ENCODE peak calls at places on chromosomes 16 and 17, in four cellular contexts. One of them, this sample, is unnamed.

GRCh38 chr16:84048306-84048705 is 5.7 kb upstream of the SLC38A8 start:
- DNase-seq in uterus: no peak
- DNase-seq in GM12865: no peak
- DNase-seq in GM06990: no peak
- DNase-seq in this sample: no peak

GRCh38 chr17:14033166-14033565 is 36.1 kb upstream of the COX10 start:
- DNase-seq in uterus: no peak
- DNase-seq in GM12865: no peak
- DNase-seq in GM06990: no peak
- DNase-seq in this sample: no peak

GRCh38 chr17:64779344-64780095 is 117.4 kb upstream of the SMURF2 start:
- DNase-seq in uterus: no peak
- DNase-seq in GM12865: no peak
- DNase-seq in GM06990: no peak
- DNase-seq in this sample: peak

GRCh38 chr16:54165174-54165911 is 121.2 kb downstream of the IRX3 start:
- DNase-seq in uterus: no peak
- DNase-seq in GM12865: no peak
- DNase-seq in GM06990: no peak
- DNase-seq in this sample: no peak

GRCh38 chr17:83125515-83126274 is 46.3 kb downstream of the METRNL start:
- DNase-seq in uterus: no peak
- DNase-seq in GM12865: no peak
- DNase-seq in GM06990: no peak
- DNase-seq in this sample: no peak

GRCh38 chr17:17963694-17964436 is 8.3 kb downstream of the TOM1L2 start:
- DNase-seq in uterus: no peak
- DNase-seq in GM12865: no peak
- DNase-seq in GM06990: no peak
- DNase-seq in this sample: no peak

GRCh38 chr17:20154601-20155000 is 145.4 kb downstream of the SPECC1 start:
- DNase-seq in uterus: no peak
- DNase-seq in GM12865: no peak
- DNase-seq in GM06990: no peak
- DNase-seq in this sample: no peak

GRCh38 chr17:45299311-45299710 is 17.5 kb downstream of the MAP3K14 start:
- DNase-seq in uterus: no peak
- DNase-seq in GM12865: peak
- DNase-seq in GM06990: no peak
- DNase-seq in this sample: no peak

GRCh38 chr17:3891626-3892094 is 1.2 kb downstream of the CAMKK1 start:
- DNase-seq in uterus: no peak
- DNase-seq in GM12865: no peak
- DNase-seq in GM06990: no peak
- DNase-seq in this sample: no peak

GRCh38 chr17:3893720-3894116 is 865 bp upstream of the CAMKK1 start:
- DNase-seq in uterus: no peak
- DNase-seq in GM12865: no peak
- DNase-seq in GM06990: no peak
- DNase-seq in this sample: no peak

GRCh38 chr17:3894188-3894587 is 1.3 kb upstream of the CAMKK1 start:
- DNase-seq in uterus: no peak
- DNase-seq in GM12865: no peak
- DNase-seq in GM06990: no peak
- DNase-seq in this sample: no peak

GRCh38 chr17:3892095-3892998 is 506 bp downstream of the CAMKK1 start:
- DNase-seq in uterus: peak
- DNase-seq in GM12865: peak
- DNase-seq in GM06990: peak
- DNase-seq in this sample: peak

GRCh38 chr17:3893003-3893719 is at the start of gene CAMKK1:
- DNase-seq in uterus: peak
- DNase-seq in GM12865: peak
- DNase-seq in GM06990: peak
- DNase-seq in this sample: peak
- TF ChIP-seq CTCF in uterus: peak
- TF ChIP-seq CTCF in GM12865: no peak
- TF ChIP-seq CTCF in GM06990: no peak
- TF ChIP-seq CTCF in this sample: no peak

DNA sequence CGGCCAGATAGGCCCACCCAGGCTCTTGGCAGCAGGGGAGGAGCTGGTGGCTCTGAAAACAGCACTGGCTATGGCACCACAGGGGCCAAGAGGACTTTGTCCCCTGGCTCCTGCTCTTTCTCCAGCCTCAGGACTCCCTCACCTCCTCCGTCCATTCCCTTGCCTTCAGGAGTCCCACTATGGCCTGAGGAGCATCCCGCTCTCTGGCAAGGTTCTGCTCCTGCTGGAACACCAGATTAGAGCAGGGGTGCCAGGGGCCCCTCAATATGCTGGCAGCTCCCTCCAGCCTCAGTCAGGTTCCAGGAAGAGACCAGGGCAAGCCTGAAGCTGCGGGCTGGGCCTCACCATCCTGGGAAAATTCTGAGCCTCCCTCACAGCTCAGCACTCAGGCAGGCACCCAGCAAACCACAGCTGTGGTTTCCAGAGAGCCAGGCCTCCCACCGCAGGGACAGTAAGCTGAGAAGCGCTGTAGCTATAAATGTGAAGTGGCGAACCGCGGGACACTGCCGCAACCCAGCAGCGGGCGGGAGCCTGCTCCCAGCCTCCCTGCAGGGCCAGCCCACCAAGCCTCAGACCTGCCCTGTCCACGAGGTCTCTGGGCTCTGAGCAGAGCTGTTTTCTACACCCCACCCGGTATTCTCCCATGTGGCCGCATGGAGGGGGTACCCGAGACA is 25.7 kb downstream of the C17orf100 start:
- DNase-seq in uterus: no peak
- DNase-seq in GM12865: peak
- DNase-seq in GM06990: peak
- DNase-seq in this sample: no peak
- TF ChIP-seq CTCF in uterus: no peak
- TF ChIP-seq CTCF in GM12865: no peak
- TF ChIP-seq CTCF in GM06990: no peak
- TF ChIP-seq CTCF in this sample: no peak

GRCh38 chr16:57801098-57801855 is 1.0 kb downstream of the KIFC3 start:
- DNase-seq in uterus: no peak
- DNase-seq in GM12865: no peak
- DNase-seq in GM06990: no peak
- DNase-seq in this sample: no peak
- TF ChIP-seq CTCF in uterus: no peak
- TF ChIP-seq CTCF in GM12865: no peak
- TF ChIP-seq CTCF in GM06990: no peak
- TF ChIP-seq CTCF in this sample: no peak

DNA sequence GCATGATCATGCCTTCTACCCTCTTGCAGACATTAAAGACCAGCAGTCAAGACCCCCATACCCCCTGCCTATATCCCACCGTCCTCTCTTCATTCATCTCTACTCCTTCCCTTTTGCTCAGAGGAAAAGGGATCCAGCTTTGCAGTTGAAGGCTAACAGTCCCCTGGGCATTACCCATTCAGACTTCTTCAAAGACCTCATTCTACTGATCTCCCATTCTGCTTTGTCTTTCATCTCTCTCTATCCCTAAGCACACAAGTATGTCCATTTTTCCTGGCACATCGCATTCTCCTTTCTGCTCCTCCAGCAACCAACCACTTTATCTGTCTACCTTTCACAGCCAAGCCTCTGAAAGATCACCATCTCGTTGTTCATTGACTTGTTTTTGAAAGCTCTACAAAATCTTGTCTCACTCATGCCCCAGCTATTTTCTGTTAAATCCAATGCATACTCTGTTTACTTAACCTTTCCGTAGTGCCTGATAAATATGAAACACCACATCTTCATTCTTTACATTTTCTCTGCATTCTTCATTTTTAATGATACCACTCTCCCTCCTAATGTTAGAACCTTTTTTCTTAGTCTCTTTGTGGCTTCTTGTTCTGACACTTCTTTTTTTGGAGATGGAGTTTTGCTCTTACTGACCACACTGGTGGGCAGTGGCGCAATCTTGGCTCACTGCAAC is 14.1 kb upstream of the LCMT1 start:
- DNase-seq in uterus: no peak
- DNase-seq in GM12865: no peak
- DNase-seq in GM06990: no peak
- DNase-seq in this sample: no peak
- TF ChIP-seq CTCF in uterus: no peak
- TF ChIP-seq CTCF in GM12865: no peak
- TF ChIP-seq CTCF in GM06990: no peak
- TF ChIP-seq CTCF in this sample: no peak

GRCh38 chr16:79466111-79466510 is 134.4 kb downstream of the MAF start:
- DNase-seq in uterus: no peak
- DNase-seq in GM12865: no peak
- DNase-seq in GM06990: no peak
- DNase-seq in this sample: no peak

GRCh38 chr16:79463839-79464238 is 136.7 kb downstream of the MAF start:
- DNase-seq in uterus: no peak
- DNase-seq in GM12865: no peak
- DNase-seq in GM06990: no peak
- DNase-seq in this sample: no peak

GRCh38 chr16:79469999-79470398 is 130.5 kb downstream of the MAF start:
- DNase-seq in uterus: no peak
- DNase-seq in GM12865: no peak
- DNase-seq in GM06990: no peak
- DNase-seq in this sample: no peak

GRCh38 chr16:79468236-79468635 is 132.3 kb downstream of the MAF start:
- DNase-seq in uterus: no peak
- DNase-seq in GM12865: no peak
- DNase-seq in GM06990: no peak
- DNase-seq in this sample: no peak
- TF ChIP-seq CTCF in uterus: no peak
- TF ChIP-seq CTCF in GM12865: no peak
- TF ChIP-seq CTCF in GM06990: no peak
- TF ChIP-seq CTCF in this sample: no peak

GRCh38 chr17:4998666-4999428 is 1.1 kb downstream of the KIF1C start:
- DNase-seq in uterus: no peak
- DNase-seq in GM12865: peak
- DNase-seq in GM06990: no peak
- DNase-seq in this sample: peak
- TF ChIP-seq CTCF in uterus: no peak
- TF ChIP-seq CTCF in GM12865: no peak
- TF ChIP-seq CTCF in GM06990: no peak
- TF ChIP-seq CTCF in this sample: no peak

GRCh38 chr16:5756969-5757368 is 659.4 kb upstream of the EEF2KMT start:
- DNase-seq in uterus: no peak
- DNase-seq in GM12865: no peak
- DNase-seq in GM06990: no peak
- DNase-seq in this sample: no peak
- TF ChIP-seq CTCF in uterus: no peak
- TF ChIP-seq CTCF in GM12865: no peak
- TF ChIP-seq CTCF in GM06990: no peak
- TF ChIP-seq CTCF in this sample: no peak

GRCh38 chr17:35080536-35080935 is 17.0 kb upstream of the RFFL start:
- DNase-seq in uterus: no peak
- DNase-seq in GM12865: peak
- DNase-seq in GM06990: peak
- DNase-seq in this sample: peak
- TF ChIP-seq CTCF in uterus: no peak
- TF ChIP-seq CTCF in GM12865: no peak
- TF ChIP-seq CTCF in GM06990: no peak
- TF ChIP-seq CTCF in this sample: no peak

GRCh38 chr16:75062944-75063444 is 53.6 kb downstream of the LDHD start:
- DNase-seq in uterus: no peak
- DNase-seq in GM12865: no peak
- DNase-seq in GM06990: no peak
- DNase-seq in this sample: no peak
- TF ChIP-seq CTCF in uterus: no peak
- TF ChIP-seq CTCF in GM12865: no peak
- TF ChIP-seq CTCF in GM06990: no peak
- TF ChIP-seq CTCF in this sample: no peak